ENCODE peak calls at places on chromosomes 4 and X, in four cellular contexts. One of them, this sample, is unnamed.
A peak's percentile ranks its signal among the peaks of the same experiment; 100 is the strongest.

GRCh38 chr4:155543126-155543765 is 123.4 kb upstream of the GUCY1A1 start:
- DNase-seq in AG08395: peak; percentile 59
- DNase-seq in COR-L47: no peak
- DNase-seq in DMS 273 treated with DMSO at 0.1 percent for 48 hours: no peak
- DNase-seq in this sample: no peak

GRCh38 chr4:183571350-183572076 is 66.7 kb downstream of the ING2 start:
- DNase-seq in AG08395: no peak
- DNase-seq in COR-L47: peak; percentile 66
- DNase-seq in DMS 273 treated with DMSO at 0.1 percent for 48 hours: no peak
- DNase-seq in this sample: peak; percentile 87

GRCh38 chrX:72714471-72714916 is 388 bp upstream of the PHKA1 start:
- DNase-seq in AG08395: peak; percentile 40
- DNase-seq in COR-L47: peak; percentile 13
- DNase-seq in DMS 273 treated with DMSO at 0.1 percent for 48 hours: peak; percentile 76
- DNase-seq in this sample: peak; percentile 54

GRCh38 chr4:113711883-113712662 is 49.5 kb downstream of the CAMK2D start:
- DNase-seq in AG08395: no peak
- DNase-seq in COR-L47: no peak
- DNase-seq in DMS 273 treated with DMSO at 0.1 percent for 48 hours: no peak
- DNase-seq in this sample: no peak

GRCh38 chr4:5237086-5237485 is 185.8 kb downstream of the STK32B start:
- DNase-seq in AG08395: no peak
- DNase-seq in COR-L47: no peak
- DNase-seq in DMS 273 treated with DMSO at 0.1 percent for 48 hours: no peak
- DNase-seq in this sample: no peak

GRCh38 chr4:106541253-106541652 is 172.7 kb upstream of the GIMD1 start:
- DNase-seq in AG08395: peak; percentile 68
- DNase-seq in COR-L47: no peak
- DNase-seq in DMS 273 treated with DMSO at 0.1 percent for 48 hours: no peak
- DNase-seq in this sample: no peak

GRCh38 chr4:875818-876423 is 50.0 kb upstream of the CPLX1 start:
- DNase-seq in AG08395: no peak
- DNase-seq in COR-L47: no peak
- DNase-seq in DMS 273 treated with DMSO at 0.1 percent for 48 hours: no peak
- DNase-seq in this sample: no peak

GRCh38 chr4:111040904-111041303 is 418.0 kb upstream of the PITX2 start:
- DNase-seq in AG08395: no peak
- DNase-seq in COR-L47: no peak
- DNase-seq in DMS 273 treated with DMSO at 0.1 percent for 48 hours: no peak
- DNase-seq in this sample: no peak

GRCh38 chr4:55547461-55547770 is 707 bp upstream of the CLOCK start:
- DNase-seq in AG08395: no peak
- DNase-seq in COR-L47: peak; percentile 49
- DNase-seq in DMS 273 treated with DMSO at 0.1 percent for 48 hours: no peak
- DNase-seq in this sample: no peak

GRCh38 chr4:113179091-113179490 is 129.6 kb downstream of the ANK2 start:
- DNase-seq in AG08395: no peak
- DNase-seq in COR-L47: no peak
- DNase-seq in DMS 273 treated with DMSO at 0.1 percent for 48 hours: no peak
- DNase-seq in this sample: no peak

GRCh38 chr4:189035091-189035490 is 895.9 kb downstream of the TRIML1 start:
- DNase-seq in AG08395: no peak
- DNase-seq in COR-L47: no peak
- DNase-seq in DMS 273 treated with DMSO at 0.1 percent for 48 hours: no peak
- DNase-seq in this sample: no peak